ENCODE peak calls at places on chromosomes 16 and 17, in ten cellular contexts. D is fibroblast of pulmonary artery; K is germinal center; H is iPS-NIHi11; G is stimulated activated CD4-positive, alpha-beta T cell treated with anti-CD3 and anti-CD28 coated beads, Interleukin-15, amount 100 ng/mL, for 48 hours; Q is tibial nerve; E is mucosa of gallbladder; C is hypothalamus; L is stimulated activated CD8-positive, alpha-beta memory T cell treated with anti-CD3 and anti-CD28 coated beads, Interleukin-7, amount 100 ng/mL, for 1 hour; T is T-helper 17 cell. Y is an unnamed sample.

GRCh38 chr16:11691771-11692170 is 23.5 kb downstream of the SNN start:
- DNase-seq in D (no peak), K (no peak), H (no peak), G (no peak), Q (no peak), E (no peak), C (no peak), L (no peak), T (no peak), Y (no peak)

GRCh38 chr17:37392024-37392590 is 14.5 kb downstream of the ACACA start:
- DNase-seq in D (peak), K (no peak), H (no peak), G (no peak), Q (peak), E (no peak), C (no peak), L (no peak), T (no peak), Y (peak)

GRCh38 chr16:1288813-1289479 is 20.5 kb upstream of the UBE2I start:
- DNase-seq in D (no peak), K (no peak), H (peak), G (no peak), Q (no peak), E (no peak), C (no peak), L (no peak), T (no peak), Y (no peak)

GRCh38 chr17:34248807-34249496 is 6.1 kb upstream of the CCL2 start:
- DNase-seq in D (no peak), K (no peak), H (no peak), G (no peak), Q (no peak), E (no peak), C (no peak), L (no peak), T (no peak), Y (no peak)

GRCh38 chr17:39104657-39105056 is 46.8 kb downstream of the PLXDC1 start:
- DNase-seq in D (no peak), K (no peak), H (no peak), G (no peak), Q (no peak), E (no peak), C (no peak), L (no peak), T (no peak), Y (no peak)

GRCh38 chr17:35917519-35918213 is 12.9 kb downstream of the RDM1 start:
- DNase-seq in D (no peak), K (no peak), H (no peak), G (no peak), Q (no peak), E (no peak), C (no peak), L (no peak), T (no peak), Y (no peak)

GRCh38 chr17:80045703-80046102 is 9.3 kb downstream of the CCDC40 start:
- DNase-seq in D (no peak), K (no peak), H (no peak), G (no peak), Q (no peak), E (peak), C (no peak), L (no peak), T (no peak), Y (no peak)

GRCh38 chr17:5587431-5588032 is 3.2 kb upstream of the NLRP1 start:
- DNase-seq in D (peak), K (peak), H (peak), G (no peak), Q (peak), E (peak), C (peak), L (no peak), T (no peak), Y (peak)

GRCh38 chr16:15708997-15709396 is 59.0 kb downstream of the NDE1 start:
- DNase-seq in D (no peak), K (no peak), H (no peak), G (no peak), Q (no peak), E (no peak), C (no peak), L (no peak), T (no peak), Y (no peak)

GRCh38 chr16:72234372-72234771 is 62.4 kb upstream of the PMFBP1 start:
- DNase-seq in D (no peak), K (no peak), H (no peak), G (no peak), Q (no peak), E (no peak), C (no peak), L (no peak), T (no peak), Y (no peak)

GRCh38 chr16:50679266-50679665 is 1.8 kb downstream of the SNX20 start:
- DNase-seq in D (no peak), K (no peak), H (no peak), G (no peak), Q (no peak), E (no peak), C (no peak), L (no peak), T (no peak), Y (no peak)

GRCh38 chr16:1044515-1045362 is 27.8 kb upstream of the SSTR5 start:
- DNase-seq in D (no peak), K (no peak), H (no peak), G (no peak), Q (no peak), E (no peak), C (no peak), L (no peak), T (no peak), Y (no peak)

GRCh38 chr17:17170346-17170976 is 35.7 kb downstream of the PLD6 start:
- DNase-seq in D (no peak), K (no peak), H (no peak), G (no peak), Q (no peak), E (no peak), C (no peak), L (no peak), T (no peak), Y (peak)

GRCh38 chr17:80060629-80061028 is 24.2 kb downstream of the CCDC40 start:
- DNase-seq in D (no peak), K (no peak), H (no peak), G (no peak), Q (no peak), E (no peak), C (no peak), L (no peak), T (no peak), Y (no peak)

GRCh38 chr16:81140930-81141780 is 45.0 kb upstream of the GCSH start:
- DNase-seq in D (no peak), K (no peak), H (peak), G (no peak), Q (no peak), E (no peak), C (no peak), L (no peak), T (no peak), Y (no peak)

GRCh38 chr17:7312432-7313027 is 2.6 kb downstream of the GPS2 start:
- DNase-seq in D (no peak), K (no peak), H (no peak), G (no peak), Q (no peak), E (no peak), C (no peak), L (no peak), T (no peak), Y (no peak)

GRCh38 chr17:73203788-73204479 is 11.1 kb downstream of the COG1 start:
- DNase-seq in D (no peak), K (no peak), H (no peak), G (no peak), Q (no peak), E (no peak), C (no peak), L (no peak), T (no peak), Y (no peak)

GRCh38 chr16:14098081-14098480 is 27.0 kb downstream of the MRTFB start:
- DNase-seq in D (no peak), K (no peak), H (no peak), G (no peak), Q (no peak), E (no peak), C (no peak), L (no peak), T (no peak), Y (no peak)

GRCh38 chr16:53695070-53695469 is 8.6 kb downstream of the RPGRIP1L start:
- DNase-seq in D (peak), K (no peak), H (no peak), G (no peak), Q (no peak), E (no peak), C (no peak), L (no peak), T (no peak), Y (no peak)

GRCh38 chr17:80513892-80514291 is 30.7 kb upstream of the RPTOR start:
- DNase-seq in D (peak), K (no peak), H (no peak), G (no peak), Q (no peak), E (no peak), C (no peak), L (no peak), T (no peak), Y (peak)

GRCh38 chr16:86059253-86060171 is 160.6 kb downstream of the IRF8 start:
- DNase-seq in D (peak), K (no peak), H (no peak), G (no peak), Q (peak), E (peak), C (no peak), L (no peak), T (no peak), Y (no peak)

GRCh38 chr16:56625140-56625942 is at the start of gene MT1E:
- DNase-seq in D (peak), K (no peak), H (peak), G (peak), Q (peak), E (peak), C (no peak), L (no peak), T (no peak), Y (peak)

GRCh38 chr17:8599351-8600011 is 31.0 kb downstream of the MYH10 start:
- DNase-seq in D (no peak), K (no peak), H (no peak), G (no peak), Q (no peak), E (no peak), C (no peak), L (no peak), T (no peak), Y (no peak)

GRCh38 chr17:16428098-16428882 is 12.9 kb downstream of the TRPV2 start:
- DNase-seq in D (peak), K (peak), H (peak), G (no peak), Q (no peak), E (peak), C (no peak), L (no peak), T (no peak), Y (peak)

GRCh38 chr17:70527364-70527888 is 358.1 kb downstream of the KCNJ2 start:
- DNase-seq in D (no peak), K (no peak), H (no peak), G (no peak), Q (no peak), E (no peak), C (no peak), L (no peak), T (no peak), Y (no peak)

GRCh38 chr17:45688353-45688752 is 95.8 kb upstream of the CRHR1 start:
- DNase-seq in D (no peak), K (no peak), H (no peak), G (no peak), Q (no peak), E (no peak), C (peak), L (no peak), T (no peak), Y (no peak)

GRCh38 chr17:596763-597644 is 117.6 kb downstream of the VPS53 start:
- DNase-seq in D (peak), K (no peak), H (no peak), G (peak), Q (no peak), E (no peak), C (no peak), L (no peak), T (no peak), Y (no peak)

GRCh38 chr17:32323046-32323445 is 18.9 kb downstream of the C17orf75 start:
- DNase-seq in D (no peak), K (no peak), H (no peak), G (no peak), Q (no peak), E (no peak), C (no peak), L (no peak), T (no peak), Y (no peak)

GRCh38 chr17:82134101-82134500 is 36.1 kb upstream of the FASN start:
- DNase-seq in D (peak), K (no peak), H (no peak), G (no peak), Q (peak), E (no peak), C (no peak), L (no peak), T (no peak), Y (peak)

GRCh38 chr17:69716571-69716970 is 302.1 kb downstream of the MAP2K6 start:
- DNase-seq in D (no peak), K (no peak), H (no peak), G (no peak), Q (no peak), E (no peak), C (no peak), L (no peak), T (no peak), Y (peak)

Y was measured in fibroblast of gingiva.